ENCODE peak calls at places on chromosomes 2 and 18, in six cellular contexts. B is CD8-positive, alpha-beta T cell; W is breast epithelium; R is cardiac muscle cell; U is right atrium auricular region; F is testis. V is an unnamed sample.
A peak's percentile ranks its signal among the peaks of the same experiment; 100 is the strongest.

GRCh38 chr2:210553371-210553770 is 3.0 kb upstream of the CPS1 start:
- DNase-seq in U (no peak), B (no peak), F (no peak), W (no peak), R (peak; percentile 17), V (no peak)

GRCh38 chr2:60741588-60741987 is 14.5 kb upstream of the PAPOLG start:
- DNase-seq in W (no peak), U (no peak), F (peak; percentile 21), B (no peak), R (peak; percentile 61), V (no peak)

GRCh38 chr2:102336502-102336945 is 19.1 kb upstream of the IL18R1 start:
- DNase-seq in W (no peak), R (peak; percentile 95), F (no peak), U (no peak), B (no peak), V (no peak)

GRCh38 chr18:67023059-67023458 is 419.2 kb upstream of the CDH19 start:
- DNase-seq in B (no peak), U (no peak), W (no peak), F (no peak), R (no peak), V (no peak)

GRCh38 chr2:72669121-72669520 is 156.7 kb downstream of the EXOC6B start:
- DNase-seq in R (peak; percentile 89), U (no peak), W (no peak), F (no peak), B (no peak), V (no peak)

GRCh38 chr2:67576991-67577390 is 179.9 kb downstream of the ETAA1 start:
- DNase-seq in U (no peak), B (no peak), W (no peak), F (no peak), R (no peak), V (no peak)

GRCh38 chr2:70994055-70994444 is 623 bp downstream of the TEX261 start:
- DNase-seq in B (no peak), F (no peak), U (peak; percentile 58), R (no peak), W (no peak), V (no peak)

GRCh38 chr2:74869522-74869921 is 35.6 kb downstream of the HK2 start:
- DNase-seq in W (no peak), R (no peak), B (no peak), F (no peak), U (no peak), V (no peak)

GRCh38 chr2:203841654-203842053 is 25.9 kb upstream of the CTLA4 start:
- DNase-seq in U (no peak), W (no peak), B (no peak), R (no peak), F (no peak), V (no peak)

GRCh38 chr2:148253716-148254115 is 232.8 kb downstream of the MBD5 start:
- DNase-seq in R (no peak), B (no peak), F (no peak), W (no peak), U (no peak), V (no peak)

GRCh38 chr18:39675358-39675757 is 2109.8 kb upstream of the CELF4 start:
- DNase-seq in U (no peak), W (no peak), R (peak; percentile 85), B (no peak), F (no peak), V (no peak)

GRCh38 chr2:152465541-152465940 is 130.6 kb downstream of the FMNL2 start:
- DNase-seq in W (no peak), U (no peak), F (no peak), R (peak; percentile 24), B (no peak), V (no peak)

GRCh38 chr18:68919900-68920299 is 122.0 kb downstream of the CCDC102B start:
- DNase-seq in U (no peak), W (no peak), B (no peak), F (no peak), R (no peak), V (no peak)

GRCh38 chr18:3886575-3887322 is 436.8 kb downstream of the TGIF1 start:
- DNase-seq in B (no peak), R (no peak), U (no peak), F (no peak), W (no peak), V (no peak)

GRCh38 chr2:53519925-53520629 is 247.5 kb upstream of the CHAC2 start:
- DNase-seq in R (no peak), B (no peak), U (no peak), W (no peak), F (no peak), V (no peak)

GRCh38 chr18:3118195-3119010 is 101.4 kb downstream of the MYOM1 start:
- DNase-seq in W (no peak), F (no peak), U (no peak), B (no peak), R (no peak), V (no peak)

GRCh38 chr2:43759195-43759594 is 14.6 kb upstream of the DYNC2LI1 start:
- DNase-seq in B (no peak), F (no peak), U (no peak), W (no peak), R (peak; percentile 32), V (no peak)

GRCh38 chr2:221680548-221680947 is 108.4 kb upstream of the EPHA4 start:
- DNase-seq in B (no peak), F (no peak), W (no peak), R (no peak), U (no peak), V (no peak)

GRCh38 chr18:48321121-48321520 is 88.1 kb downstream of the ZBTB7C start:
- DNase-seq in R (no peak), B (no peak), W (no peak), F (no peak), U (no peak), V (no peak)

GRCh38 chr2:152247337-152247695 is 71.8 kb upstream of the STAM2 start:
- DNase-seq in B (no peak), F (no peak), U (no peak), W (no peak), R (no peak), V (no peak)

GRCh38 chr18:24076950-24077349 is 61.9 kb upstream of the CABYR start:
- DNase-seq in U (no peak), W (no peak), F (no peak), B (no peak), R (no peak), V (no peak)

GRCh38 chr2:96604104-96604503 is 34.0 kb downstream of the KANSL3 start:
- DNase-seq in R (no peak), F (no peak), B (no peak), W (no peak), U (no peak), V (no peak)

GRCh38 chr2:85748039-85748438 is 5.8 kb upstream of the ATOH8 start:
- DNase-seq in B (no peak), F (no peak), W (no peak), R (no peak), U (no peak), V (no peak)
- H3K4me1 ChIP-seq in B (peaks cover 3% of the 10 kb centered on the region), F (peaks cover 38% of the 10 kb centered on the region), W (peaks cover 6% of the 10 kb centered on the region), R (no peaks in the 10 kb centered on the region), U (peaks cover 87% of the 10 kb centered on the region), V (no peaks in the 10 kb centered on the region)

DNA sequence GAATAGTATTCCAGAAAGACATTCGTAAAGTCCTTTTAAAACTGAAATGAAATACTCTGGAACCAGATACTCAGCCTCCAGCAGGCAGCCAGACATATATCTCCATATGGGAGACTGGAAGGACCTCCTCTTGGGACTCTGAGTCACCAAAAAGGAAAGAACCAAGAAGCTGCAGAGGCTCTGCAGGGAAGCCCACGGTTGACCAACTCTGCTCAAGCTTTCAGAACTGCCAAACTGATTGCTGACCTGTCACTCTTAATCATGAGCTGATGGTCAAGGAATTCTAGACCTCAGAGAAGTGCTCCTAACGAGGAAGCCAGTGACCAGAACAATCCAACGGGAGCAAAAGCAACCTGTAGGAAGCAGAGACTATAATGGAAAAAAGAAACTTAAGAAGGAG is 434.7 kb downstream of the EIPR1 start:
- DNase-seq in B (no peak), F (no peak), W (no peak), U (no peak), R (no peak), V (no peak)
- H3K27ac ChIP-seq in B (no peak overlapping the region), F (no peak overlapping the region), W (no peak overlapping the region), U (no peak overlapping the region), R (no peak overlapping the region), V (no peak overlapping the region)

DNA sequence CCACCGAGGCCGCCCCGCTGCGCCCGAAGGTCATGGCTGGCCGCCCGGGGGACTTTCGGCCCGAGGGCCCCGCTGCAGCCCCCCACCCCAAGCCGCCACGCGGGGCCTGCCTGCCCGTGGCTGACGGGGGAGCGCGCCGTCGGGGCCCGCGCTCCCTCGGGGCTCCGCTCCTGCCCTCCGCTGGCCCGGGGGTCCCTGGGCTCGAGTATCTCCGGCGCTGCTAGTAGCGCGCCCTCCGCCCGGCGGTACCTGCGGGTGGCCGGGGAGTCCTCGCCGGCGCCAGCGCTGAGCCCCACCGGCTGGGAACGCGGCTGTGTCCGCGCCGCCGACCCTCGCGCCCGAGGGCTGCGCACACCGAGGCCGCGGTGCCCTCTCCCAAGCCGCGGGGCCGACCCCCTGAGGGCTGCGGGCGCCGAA is 306 bp downstream of the KCNG3 start:
- DNase-seq in B (no peak), R (no peak), U (no peak), W (no peak), F (no peak), V (no peak)
- H3K4me3 ChIP-seq in B (peak overlapping the region; percentile 74), R (peak overlapping the region; percentile 45), U (peak overlapping the region; percentile 61), W (peak overlapping the region; percentile 67), F (peak overlapping the region; percentile 70), V (peak overlapping the region; percentile 56)

DNA sequence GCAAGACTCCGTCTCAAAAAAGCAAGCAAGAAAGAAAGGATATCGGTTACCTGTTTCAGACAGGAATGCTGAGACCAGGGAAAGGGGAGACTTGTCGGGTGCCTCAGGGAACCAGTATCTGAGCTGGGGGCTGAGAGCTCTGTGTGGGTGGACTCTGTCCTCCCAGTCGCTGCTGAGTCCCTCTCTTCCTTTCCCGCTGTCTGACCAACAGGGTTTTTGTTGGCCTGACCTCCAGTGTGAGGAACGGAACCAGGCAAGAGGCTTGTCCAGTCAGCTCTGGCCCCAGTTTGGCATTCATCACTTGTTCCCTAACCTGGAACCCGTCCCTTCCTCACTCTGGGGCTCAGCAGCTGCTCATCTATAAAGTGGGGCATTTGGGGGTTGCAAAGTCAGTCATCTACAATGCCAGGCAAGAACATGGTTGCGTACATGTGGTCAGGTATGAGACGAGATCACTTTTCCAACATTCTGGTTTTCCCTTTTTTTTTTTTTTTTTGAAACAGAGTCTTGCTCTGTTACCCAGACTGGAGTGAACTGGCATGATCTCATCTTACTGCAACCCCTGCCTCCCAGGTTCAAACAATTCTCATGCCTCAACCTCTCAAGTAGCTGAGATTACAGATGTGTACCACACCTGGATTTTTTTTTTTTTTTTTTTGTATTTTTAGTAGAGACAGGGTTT is 116.4 kb downstream of the PLB1 start:
- DNase-seq in W (no peak), B (no peak), R (no peak), F (no peak), U (no peak), V (no peak)
- H3K4me1 ChIP-seq in W (no peaks in the 10 kb centered on the region), B (peaks cover 46% of the 10 kb centered on the region), R (peaks cover 17% of the 10 kb centered on the region), F (no peaks in the 10 kb centered on the region), U (peaks cover 12% of the 10 kb centered on the region), V (peaks cover 32% of the 10 kb centered on the region)

V was measured in effector memory CD4-positive, alpha-beta T cell.